ENCODE peak calls at places on chromosomes 7 and 10, in seven cellular contexts. One of them, this sample, is unnamed.

GRCh38 chr10:58577394-58577793 is 64.7 kb downstream of the BICC1 start:
- DNase-seq in A549: no peak
- DNase-seq in neural progenitor cell: no peak
- DNase-seq in colonic mucosa: no peak
- DNase-seq in upper lobe of right lung: no peak
- DNase-seq in coronary artery: no peak
- DNase-seq in Panc1: no peak
- DNase-seq in this sample: no peak

GRCh38 chr10:51934373-51934772 is 235.0 kb upstream of the CSTF2T start:
- DNase-seq in A549: no peak
- DNase-seq in neural progenitor cell: no peak
- DNase-seq in colonic mucosa: no peak
- DNase-seq in upper lobe of right lung: no peak
- DNase-seq in coronary artery: no peak
- DNase-seq in Panc1: no peak
- DNase-seq in this sample: no peak

GRCh38 chr7:17680943-17681351 is 259.3 kb downstream of the SNX13 start:
- DNase-seq in A549: no peak
- DNase-seq in neural progenitor cell: peak; percentile 11
- DNase-seq in colonic mucosa: no peak
- DNase-seq in upper lobe of right lung: no peak
- DNase-seq in coronary artery: no peak
- DNase-seq in Panc1: peak; percentile 52
- DNase-seq in this sample: no peak

GRCh38 chr7:4739528-4739992 is 35.9 kb upstream of the AP5Z1 start:
- DNase-seq in A549: peak; percentile 80
- DNase-seq in neural progenitor cell: peak; percentile 27
- DNase-seq in colonic mucosa: no peak
- DNase-seq in upper lobe of right lung: no peak
- DNase-seq in coronary artery: no peak
- DNase-seq in Panc1: no peak
- DNase-seq in this sample: peak; percentile 47

GRCh38 chr7:47965456-47965855 is 14.0 kb downstream of the HUS1 start:
- DNase-seq in A549: no peak
- DNase-seq in neural progenitor cell: no peak
- DNase-seq in colonic mucosa: no peak
- DNase-seq in upper lobe of right lung: no peak
- DNase-seq in coronary artery: no peak
- DNase-seq in Panc1: no peak
- DNase-seq in this sample: no peak

GRCh38 chr7:97868788-97869187 is 3.4 kb downstream of the ASNS start:
- DNase-seq in A549: no peak
- DNase-seq in neural progenitor cell: no peak
- DNase-seq in colonic mucosa: no peak
- DNase-seq in upper lobe of right lung: no peak
- DNase-seq in coronary artery: no peak
- DNase-seq in Panc1: no peak
- DNase-seq in this sample: no peak

GRCh38 chr7:143286522-143286890 is 1.6 kb upstream of the CASP2 start:
- DNase-seq in A549: no peak
- DNase-seq in neural progenitor cell: no peak
- DNase-seq in colonic mucosa: no peak
- DNase-seq in upper lobe of right lung: no peak
- DNase-seq in coronary artery: no peak
- DNase-seq in Panc1: no peak
- DNase-seq in this sample: peak; percentile 67

GRCh38 chr7:107697246-107698044 is 36.8 kb downstream of the SLC26A4 start:
- DNase-seq in A549: no peak
- DNase-seq in neural progenitor cell: no peak
- DNase-seq in colonic mucosa: no peak
- DNase-seq in upper lobe of right lung: no peak
- DNase-seq in coronary artery: no peak
- DNase-seq in Panc1: no peak
- DNase-seq in this sample: no peak

GRCh38 chr10:127922675-127923366 is 15.9 kb downstream of the PTPRE start:
- DNase-seq in A549: peak; percentile 60
- DNase-seq in neural progenitor cell: no peak
- DNase-seq in colonic mucosa: no peak
- DNase-seq in upper lobe of right lung: peak; percentile 94
- DNase-seq in coronary artery: peak; percentile 89
- DNase-seq in Panc1: peak; percentile 4
- DNase-seq in this sample: peak; percentile 69

GRCh38 chr7:51590746-51591145 is 274.1 kb upstream of the COBL start:
- DNase-seq in A549: no peak
- DNase-seq in neural progenitor cell: peak; percentile 58
- DNase-seq in colonic mucosa: no peak
- DNase-seq in upper lobe of right lung: no peak
- DNase-seq in coronary artery: no peak
- DNase-seq in Panc1: no peak
- DNase-seq in this sample: no peak

GRCh38 chr10:32938554-32939061 is 19.4 kb downstream of the ITGB1 start:
- DNase-seq in A549: no peak
- DNase-seq in neural progenitor cell: peak; percentile 37
- DNase-seq in colonic mucosa: peak; percentile 60
- DNase-seq in upper lobe of right lung: no peak
- DNase-seq in coronary artery: no peak
- DNase-seq in Panc1: no peak
- DNase-seq in this sample: peak; percentile 24

GRCh38 chr10:98609265-98609664 is 162.5 kb upstream of the HPS1 start:
- DNase-seq in A549: no peak
- DNase-seq in neural progenitor cell: no peak
- DNase-seq in colonic mucosa: no peak
- DNase-seq in upper lobe of right lung: no peak
- DNase-seq in coronary artery: no peak
- DNase-seq in Panc1: no peak
- DNase-seq in this sample: no peak

GRCh38 chr7:105652359-105652993 is 71.2 kb upstream of the EFCAB10 start:
- DNase-seq in A549: peak; percentile 90
- DNase-seq in neural progenitor cell: peak; percentile 89
- DNase-seq in colonic mucosa: peak; percentile 82
- DNase-seq in upper lobe of right lung: peak; percentile 88
- DNase-seq in coronary artery: peak; percentile 81
- DNase-seq in Panc1: no peak
- DNase-seq in this sample: no peak

GRCh38 chr10:50286517-50286916 is 35.2 kb upstream of the ASAH2 start:
- DNase-seq in A549: no peak
- DNase-seq in neural progenitor cell: no peak
- DNase-seq in colonic mucosa: no peak
- DNase-seq in upper lobe of right lung: no peak
- DNase-seq in coronary artery: no peak
- DNase-seq in Panc1: no peak
- DNase-seq in this sample: no peak

GRCh38 chr7:150340024-150340749 is 1.2 kb downstream of the RARRES2 start:
- DNase-seq in A549: no peak
- DNase-seq in neural progenitor cell: peak; percentile 62
- DNase-seq in colonic mucosa: peak; percentile 63
- DNase-seq in upper lobe of right lung: no peak
- DNase-seq in coronary artery: no peak
- DNase-seq in Panc1: no peak
- DNase-seq in this sample: no peak

GRCh38 chr10:77247076-77247561 is 390.5 kb downstream of the KCNMA1 start:
- DNase-seq in A549: no peak
- DNase-seq in neural progenitor cell: no peak
- DNase-seq in colonic mucosa: peak; percentile 37
- DNase-seq in upper lobe of right lung: no peak
- DNase-seq in coronary artery: no peak
- DNase-seq in Panc1: no peak
- DNase-seq in this sample: no peak

GRCh38 chr10:96263684-96264083 is 7.7 kb downstream of the BLNK start:
- DNase-seq in A549: no peak
- DNase-seq in neural progenitor cell: no peak
- DNase-seq in colonic mucosa: no peak
- DNase-seq in upper lobe of right lung: no peak
- DNase-seq in coronary artery: no peak
- DNase-seq in Panc1: no peak
- DNase-seq in this sample: no peak
- H3K27ac ChIP-seq in A549: no peak overlapping the region
- H3K27ac ChIP-seq in neural progenitor cell: no peak overlapping the region
- H3K27ac ChIP-seq in colonic mucosa: no peak overlapping the region
- H3K27ac ChIP-seq in upper lobe of right lung: no peak overlapping the region
- H3K27ac ChIP-seq in coronary artery: no peak overlapping the region
- H3K27ac ChIP-seq in Panc1: no peak overlapping the region
- H3K27ac ChIP-seq in this sample: no peak overlapping the region

GRCh38 chr10:60105195-60105812 is 198.9 kb upstream of the CCDC6 start:
- DNase-seq in A549: no peak
- DNase-seq in neural progenitor cell: no peak
- DNase-seq in colonic mucosa: no peak
- DNase-seq in upper lobe of right lung: no peak
- DNase-seq in coronary artery: no peak
- DNase-seq in Panc1: no peak
- DNase-seq in this sample: no peak

GRCh38 chr10:60101821-60102220 is 195.5 kb upstream of the CCDC6 start:
- DNase-seq in A549: no peak
- DNase-seq in neural progenitor cell: no peak
- DNase-seq in colonic mucosa: no peak
- DNase-seq in upper lobe of right lung: no peak
- DNase-seq in coronary artery: no peak
- DNase-seq in Panc1: no peak
- DNase-seq in this sample: no peak

GRCh38 chr10:60110739-60111138 is 204.4 kb upstream of the CCDC6 start:
- DNase-seq in A549: no peak
- DNase-seq in neural progenitor cell: no peak
- DNase-seq in colonic mucosa: no peak
- DNase-seq in upper lobe of right lung: no peak
- DNase-seq in coronary artery: no peak
- DNase-seq in Panc1: no peak
- DNase-seq in this sample: no peak

DNA sequence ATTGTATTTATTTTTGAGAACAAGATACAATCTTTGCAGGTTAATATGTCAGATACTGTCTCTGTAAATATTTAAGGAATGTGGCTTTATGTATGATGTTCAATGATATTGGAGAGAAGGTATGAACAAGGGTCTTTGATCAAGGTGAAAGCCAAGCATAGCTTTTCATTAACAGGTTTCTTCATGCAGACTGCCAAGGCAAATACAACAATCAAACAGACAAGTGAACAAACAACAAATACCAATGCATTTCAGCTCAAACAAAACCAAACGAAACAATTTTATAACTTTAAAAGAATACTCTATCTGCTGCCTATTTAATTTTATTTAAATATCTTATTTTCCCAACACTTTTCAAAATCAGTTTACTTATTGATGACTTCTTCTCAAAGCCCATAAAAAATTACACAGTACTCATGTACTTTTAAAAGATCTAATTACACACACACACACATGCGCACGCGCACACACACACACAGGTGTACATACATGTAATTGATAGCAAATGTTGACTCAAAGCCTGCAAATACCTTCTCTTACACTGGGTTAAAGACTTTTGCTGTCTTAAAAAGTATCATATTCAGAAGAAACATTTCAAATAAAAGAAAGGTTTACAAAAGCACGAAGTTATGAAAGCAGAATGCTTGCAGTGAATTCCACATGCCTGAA is 201.1 kb upstream of the CCDC6 start:
- DNase-seq in A549: no peak
- DNase-seq in neural progenitor cell: no peak
- DNase-seq in colonic mucosa: no peak
- DNase-seq in upper lobe of right lung: no peak
- DNase-seq in coronary artery: no peak
- DNase-seq in Panc1: no peak
- DNase-seq in this sample: no peak
- H3K27ac ChIP-seq in A549: no peak overlapping the region
- H3K27ac ChIP-seq in neural progenitor cell: no peak overlapping the region
- H3K27ac ChIP-seq in colonic mucosa: no peak overlapping the region
- H3K27ac ChIP-seq in upper lobe of right lung: no peak overlapping the region
- H3K27ac ChIP-seq in coronary artery: no peak overlapping the region
- H3K27ac ChIP-seq in Panc1: no peak overlapping the region
- H3K27ac ChIP-seq in this sample: no peak overlapping the region

DNA sequence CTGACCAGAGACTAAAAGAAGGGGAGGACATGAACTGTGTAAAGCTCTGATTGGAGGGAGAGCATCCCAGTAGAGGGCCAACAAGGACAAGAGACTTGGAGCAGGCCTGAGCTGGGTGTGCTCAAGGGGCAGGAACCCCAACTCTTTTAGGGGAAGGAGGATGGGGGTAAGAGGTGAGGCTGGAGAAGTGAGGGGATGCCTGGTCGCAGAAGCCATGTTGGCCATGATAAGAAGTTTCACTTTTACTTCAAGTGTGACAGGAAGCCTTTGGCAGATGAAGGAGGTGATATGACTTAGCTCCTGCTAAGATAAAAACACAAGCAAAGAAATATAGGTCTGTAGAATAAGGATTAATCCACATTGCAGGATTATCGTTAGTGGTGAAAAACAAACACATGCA is 208.3 kb downstream of the JAZF1 start:
- DNase-seq in A549: no peak
- DNase-seq in neural progenitor cell: no peak
- DNase-seq in colonic mucosa: no peak
- DNase-seq in upper lobe of right lung: no peak
- DNase-seq in coronary artery: no peak
- DNase-seq in Panc1: no peak
- DNase-seq in this sample: no peak
- H3K27ac ChIP-seq in A549: no peak overlapping the region
- H3K27ac ChIP-seq in neural progenitor cell: no peak overlapping the region
- H3K27ac ChIP-seq in colonic mucosa: no peak overlapping the region
- H3K27ac ChIP-seq in upper lobe of right lung: no peak overlapping the region
- H3K27ac ChIP-seq in coronary artery: no peak overlapping the region
- H3K27ac ChIP-seq in Panc1: no peak overlapping the region
- H3K27ac ChIP-seq in this sample: no peak overlapping the region

GRCh38 chr7:104096683-104097082 is 107.2 kb upstream of the RELN start:
- DNase-seq in A549: peak; percentile 8
- DNase-seq in neural progenitor cell: peak; percentile 9
- DNase-seq in colonic mucosa: no peak
- DNase-seq in upper lobe of right lung: no peak
- DNase-seq in coronary artery: no peak
- DNase-seq in Panc1: no peak
- DNase-seq in this sample: no peak
- H3K27ac ChIP-seq in A549: no peak overlapping the region
- H3K27ac ChIP-seq in neural progenitor cell: no peak overlapping the region
- H3K27ac ChIP-seq in colonic mucosa: no peak overlapping the region
- H3K27ac ChIP-seq in upper lobe of right lung: no peak overlapping the region
- H3K27ac ChIP-seq in coronary artery: no peak overlapping the region
- H3K27ac ChIP-seq in Panc1: no peak overlapping the region
- H3K27ac ChIP-seq in this sample: no peak overlapping the region

GRCh38 chr10:17428616-17429097 is 25.7 kb downstream of the ST8SIA6 start:
- DNase-seq in A549: no peak
- DNase-seq in neural progenitor cell: no peak
- DNase-seq in colonic mucosa: no peak
- DNase-seq in upper lobe of right lung: no peak
- DNase-seq in coronary artery: no peak
- DNase-seq in Panc1: no peak
- DNase-seq in this sample: no peak
- H3K27ac ChIP-seq in A549: no peak overlapping the region
- H3K27ac ChIP-seq in neural progenitor cell: no peak overlapping the region
- H3K27ac ChIP-seq in colonic mucosa: no peak overlapping the region
- H3K27ac ChIP-seq in upper lobe of right lung: peak overlapping the region; percentile 12
- H3K27ac ChIP-seq in coronary artery: no peak overlapping the region
- H3K27ac ChIP-seq in Panc1: no peak overlapping the region
- H3K27ac ChIP-seq in this sample: no peak overlapping the region

GRCh38 chr10:22742678-22743077 is 28.3 kb upstream of the PIP4K2A start:
- DNase-seq in A549: no peak
- DNase-seq in neural progenitor cell: no peak
- DNase-seq in colonic mucosa: no peak
- DNase-seq in upper lobe of right lung: no peak
- DNase-seq in coronary artery: no peak
- DNase-seq in Panc1: no peak
- DNase-seq in this sample: no peak
- H3K27ac ChIP-seq in A549: no peak overlapping the region
- H3K27ac ChIP-seq in neural progenitor cell: no peak overlapping the region
- H3K27ac ChIP-seq in colonic mucosa: no peak overlapping the region
- H3K27ac ChIP-seq in upper lobe of right lung: no peak overlapping the region
- H3K27ac ChIP-seq in coronary artery: no peak overlapping the region
- H3K27ac ChIP-seq in Panc1: no peak overlapping the region
- H3K27ac ChIP-seq in this sample: no peak overlapping the region